ENCODE peak calls at places on chromosomes 13 and 19, in eight cellular contexts. One of them, this sample, is unnamed.

GRCh38 chr13:44079413-44080205 is 199.9 kb downstream of the LACC1 start:
- DNase-seq in hepatic stellate cell: no peak
- DNase-seq in T-helper 9 cell: no peak
- DNase-seq in AG04449: no peak
- DNase-seq in NCI-H1092: no peak
- DNase-seq in C1 segment of cervical spinal cord: peak; percentile 87
- DNase-seq in hypothalamus: no peak
- DNase-seq in trophoblast cell: no peak
- DNase-seq in this sample: no peak

GRCh38 chr13:107192289-107192688 is 624.4 kb upstream of the ARGLU1 start:
- DNase-seq in T-helper 9 cell: no peak
- DNase-seq in C1 segment of cervical spinal cord: no peak
- DNase-seq in AG04449: no peak
- DNase-seq in hypothalamus: no peak
- DNase-seq in hepatic stellate cell: no peak
- DNase-seq in NCI-H1092: peak; percentile 34
- DNase-seq in trophoblast cell: no peak
- DNase-seq in this sample: no peak

GRCh38 chr19:35644206-35644986 is 2.9 kb downstream of the ETV2 start:
- DNase-seq in T-helper 9 cell: peak; percentile 90
- DNase-seq in trophoblast cell: peak; percentile 96
- DNase-seq in hepatic stellate cell: peak; percentile 97
- DNase-seq in C1 segment of cervical spinal cord: peak; percentile 90
- DNase-seq in NCI-H1092: peak; percentile 76
- DNase-seq in hypothalamus: peak; percentile 67
- DNase-seq in AG04449: peak; percentile 37
- DNase-seq in this sample: peak; percentile 91

GRCh38 chr19:50833117-50833801 is at the start of gene KLK15:
- DNase-seq in trophoblast cell: no peak
- DNase-seq in C1 segment of cervical spinal cord: no peak
- DNase-seq in AG04449: no peak
- DNase-seq in T-helper 9 cell: no peak
- DNase-seq in hypothalamus: no peak
- DNase-seq in hepatic stellate cell: no peak
- DNase-seq in NCI-H1092: no peak
- DNase-seq in this sample: no peak

GRCh38 chr13:113169277-113170272 is 11.1 kb downstream of the PROZ start:
- DNase-seq in T-helper 9 cell: no peak
- DNase-seq in trophoblast cell: no peak
- DNase-seq in hypothalamus: no peak
- DNase-seq in C1 segment of cervical spinal cord: no peak
- DNase-seq in AG04449: no peak
- DNase-seq in hepatic stellate cell: no peak
- DNase-seq in NCI-H1092: no peak
- DNase-seq in this sample: no peak

GRCh38 chr13:113023217-113023597 is 54.2 kb downstream of the MCF2L start:
- DNase-seq in AG04449: no peak
- DNase-seq in C1 segment of cervical spinal cord: no peak
- DNase-seq in T-helper 9 cell: no peak
- DNase-seq in hypothalamus: no peak
- DNase-seq in hepatic stellate cell: no peak
- DNase-seq in trophoblast cell: no peak
- DNase-seq in NCI-H1092: no peak
- DNase-seq in this sample: no peak

GRCh38 chr19:41226053-41226873 is 7.2 kb downstream of the AXL start:
- DNase-seq in T-helper 9 cell: peak; percentile 20
- DNase-seq in trophoblast cell: peak; percentile 75
- DNase-seq in hypothalamus: peak; percentile 28
- DNase-seq in C1 segment of cervical spinal cord: no peak
- DNase-seq in AG04449: no peak
- DNase-seq in hepatic stellate cell: peak; percentile 92
- DNase-seq in NCI-H1092: no peak
- DNase-seq in this sample: peak; percentile 19

GRCh38 chr13:35349052-35349451 is 127.4 kb downstream of the MAB21L1 start:
- DNase-seq in hepatic stellate cell: no peak
- DNase-seq in hypothalamus: no peak
- DNase-seq in NCI-H1092: no peak
- DNase-seq in AG04449: no peak
- DNase-seq in T-helper 9 cell: no peak
- DNase-seq in C1 segment of cervical spinal cord: no peak
- DNase-seq in trophoblast cell: no peak
- DNase-seq in this sample: no peak

GRCh38 chr19:12952488-12953455 is 4.3 kb downstream of the GADD45GIP1 start:
- DNase-seq in T-helper 9 cell: no peak
- DNase-seq in AG04449: no peak
- DNase-seq in C1 segment of cervical spinal cord: peak; percentile 85
- DNase-seq in trophoblast cell: no peak
- DNase-seq in NCI-H1092: peak; percentile 74
- DNase-seq in hypothalamus: peak; percentile 65
- DNase-seq in hepatic stellate cell: peak; percentile 90
- DNase-seq in this sample: no peak

GRCh38 chr13:110505594-110505993 is 55.9 kb downstream of the RAB20 start:
- DNase-seq in T-helper 9 cell: no peak
- DNase-seq in hepatic stellate cell: no peak
- DNase-seq in trophoblast cell: no peak
- DNase-seq in hypothalamus: no peak
- DNase-seq in AG04449: no peak
- DNase-seq in C1 segment of cervical spinal cord: no peak
- DNase-seq in NCI-H1092: no peak
- DNase-seq in this sample: no peak

GRCh38 chr19:39735688-39736087 is 2.1 kb downstream of the CLC start:
- DNase-seq in hypothalamus: no peak
- DNase-seq in C1 segment of cervical spinal cord: no peak
- DNase-seq in T-helper 9 cell: no peak
- DNase-seq in trophoblast cell: no peak
- DNase-seq in AG04449: no peak
- DNase-seq in hepatic stellate cell: no peak
- DNase-seq in NCI-H1092: no peak
- DNase-seq in this sample: no peak

GRCh38 chr19:58034476-58034790 is 608 bp downstream of the ZSCAN1 start:
- DNase-seq in NCI-H1092: no peak
- DNase-seq in hepatic stellate cell: no peak
- DNase-seq in hypothalamus: no peak
- DNase-seq in T-helper 9 cell: no peak
- DNase-seq in C1 segment of cervical spinal cord: no peak
- DNase-seq in AG04449: no peak
- DNase-seq in trophoblast cell: no peak
- DNase-seq in this sample: no peak

GRCh38 chr13:32056316-32056715 is 24.7 kb downstream of the FRY start:
- DNase-seq in AG04449: no peak
- DNase-seq in trophoblast cell: no peak
- DNase-seq in C1 segment of cervical spinal cord: no peak
- DNase-seq in NCI-H1092: peak; percentile 83
- DNase-seq in T-helper 9 cell: no peak
- DNase-seq in hypothalamus: no peak
- DNase-seq in hepatic stellate cell: no peak
- DNase-seq in this sample: no peak

GRCh38 chr19:30088567-30088966 is 146.5 kb downstream of the URI1 start:
- DNase-seq in T-helper 9 cell: no peak
- DNase-seq in AG04449: no peak
- DNase-seq in hypothalamus: no peak
- DNase-seq in trophoblast cell: no peak
- DNase-seq in NCI-H1092: no peak
- DNase-seq in C1 segment of cervical spinal cord: no peak
- DNase-seq in hepatic stellate cell: no peak
- DNase-seq in this sample: no peak

GRCh38 chr13:97573011-97573410 is 139.0 kb downstream of the RAP2A start:
- DNase-seq in hepatic stellate cell: no peak
- DNase-seq in hypothalamus: no peak
- DNase-seq in trophoblast cell: no peak
- DNase-seq in C1 segment of cervical spinal cord: no peak
- DNase-seq in NCI-H1092: no peak
- DNase-seq in T-helper 9 cell: no peak
- DNase-seq in AG04449: no peak
- DNase-seq in this sample: no peak

GRCh38 chr13:109654341-109655205 is 131.8 kb downstream of the IRS2 start:
- DNase-seq in trophoblast cell: no peak
- DNase-seq in AG04449: no peak
- DNase-seq in hepatic stellate cell: no peak
- DNase-seq in NCI-H1092: no peak
- DNase-seq in hypothalamus: no peak
- DNase-seq in T-helper 9 cell: no peak
- DNase-seq in C1 segment of cervical spinal cord: no peak
- DNase-seq in this sample: no peak

GRCh38 chr13:109196896-109197295 is 567.5 kb downstream of the MYO16 start:
- DNase-seq in AG04449: no peak
- DNase-seq in C1 segment of cervical spinal cord: no peak
- DNase-seq in trophoblast cell: no peak
- DNase-seq in NCI-H1092: no peak
- DNase-seq in T-helper 9 cell: no peak
- DNase-seq in hepatic stellate cell: no peak
- DNase-seq in hypothalamus: no peak
- DNase-seq in this sample: no peak